ENCODE peak calls at places on chromosomes 6 and 20, in four cellular contexts. One of them, this sample, is unnamed. For H3K27me3, the result is how much of the 10 kb centered on the place peaks cover.

GRCh38 chr6:28981391-28981832 is 23.7 kb downstream of the ZNF311 start:
- DNase-seq in right lobe of liver: peak
- DNase-seq in SJSA1: no peak
- DNase-seq in uterus: peak
- DNase-seq in this sample: peak

GRCh38 chr20:10077081-10077471 is 42.3 kb downstream of the ANKEF1 start:
- DNase-seq in SJSA1: no peak
- DNase-seq in uterus: no peak
- DNase-seq in right lobe of liver: no peak
- DNase-seq in this sample: no peak

GRCh38 chr6:170096803-170097504 is 193.9 kb downstream of the DLL1 start:
- DNase-seq in SJSA1: no peak
- DNase-seq in right lobe of liver: peak
- DNase-seq in uterus: peak
- DNase-seq in this sample: no peak

GRCh38 chr6:82015043-82015442 is 232.5 kb downstream of the IBTK start:
- DNase-seq in uterus: no peak
- DNase-seq in SJSA1: peak
- DNase-seq in right lobe of liver: no peak
- DNase-seq in this sample: no peak

GRCh38 chr6:88368071-88368787 is 202.1 kb upstream of the CNR1 start:
- DNase-seq in SJSA1: peak
- DNase-seq in right lobe of liver: no peak
- DNase-seq in uterus: no peak
- DNase-seq in this sample: no peak

GRCh38 chr6:128124713-128125112 is 223.9 kb upstream of the THEMIS start:
- DNase-seq in uterus: no peak
- DNase-seq in right lobe of liver: peak
- DNase-seq in SJSA1: no peak
- DNase-seq in this sample: no peak

GRCh38 chr6:129671442-129672344 is 38.3 kb downstream of the ARHGAP18 start:
- DNase-seq in right lobe of liver: no peak
- DNase-seq in uterus: no peak
- DNase-seq in SJSA1: no peak
- DNase-seq in this sample: peak

GRCh38 chr20:62208805-62209755 is 11.0 kb downstream of the HRH3 start:
- DNase-seq in SJSA1: no peak
- DNase-seq in uterus: no peak
- DNase-seq in right lobe of liver: no peak
- DNase-seq in this sample: no peak

GRCh38 chr6:14454467-14454763 is 336.8 kb downstream of the CD83 start:
- DNase-seq in uterus: no peak
- DNase-seq in right lobe of liver: no peak
- DNase-seq in SJSA1: no peak
- DNase-seq in this sample: no peak

GRCh38 chr20:58069796-58070663 is 158.4 kb downstream of the ANKRD60 start:
- DNase-seq in uterus: no peak
- DNase-seq in right lobe of liver: no peak
- DNase-seq in SJSA1: no peak
- DNase-seq in this sample: peak

GRCh38 chr6:143556529-143556928 is 45.0 kb upstream of the FUCA2 start:
- DNase-seq in uterus: no peak
- DNase-seq in right lobe of liver: no peak
- DNase-seq in SJSA1: peak
- DNase-seq in this sample: no peak

GRCh38 chr6:36128073-36128472 is 2.2 kb upstream of the MAPK13 start:
- DNase-seq in right lobe of liver: no peak
- DNase-seq in uterus: no peak
- DNase-seq in SJSA1: no peak
- DNase-seq in this sample: no peak

GRCh38 chr6:240151-240550 is 52.1 kb upstream of the DUSP22 start:
- DNase-seq in right lobe of liver: no peak
- DNase-seq in SJSA1: no peak
- DNase-seq in uterus: no peak
- DNase-seq in this sample: no peak

DNA sequence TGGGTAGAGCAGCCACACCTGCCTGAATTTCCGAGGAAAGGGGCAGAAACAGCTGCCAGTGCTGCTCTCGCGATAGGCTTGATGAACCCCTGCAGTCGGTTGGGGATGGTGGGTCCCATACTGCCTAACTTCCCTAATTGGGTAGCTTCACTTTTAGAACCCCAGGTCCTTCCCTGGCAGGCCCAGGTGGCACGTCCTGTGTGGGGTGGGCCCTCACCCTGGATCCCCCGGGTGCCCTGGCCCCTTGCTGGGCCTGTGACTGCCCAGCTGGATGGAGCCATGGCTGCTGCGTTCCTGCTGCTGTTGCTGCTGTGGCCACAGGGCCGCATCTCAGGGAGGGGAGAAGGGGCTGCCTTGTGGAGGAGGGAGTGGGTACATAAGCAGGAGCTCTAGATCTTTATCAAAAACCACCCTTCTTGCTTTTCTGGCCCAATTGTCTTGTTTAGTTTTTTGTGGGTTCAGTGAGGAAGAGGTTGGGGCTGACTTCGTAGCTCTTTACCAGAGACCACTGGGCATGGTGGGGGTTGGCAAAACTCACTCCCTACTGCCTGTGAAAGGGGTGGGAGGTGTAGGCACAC is 19.2 kb downstream of the TREML4 start:
- DNase-seq in SJSA1: no peak
- DNase-seq in uterus: no peak
- DNase-seq in right lobe of liver: no peak
- DNase-seq in this sample: no peak
- H3K4me3 ChIP-seq in SJSA1: no peak
- H3K4me3 ChIP-seq in uterus: no peak
- H3K4me3 ChIP-seq in right lobe of liver: no peak
- H3K4me3 ChIP-seq in this sample: no peak

GRCh38 chr6:144929262-144929661 is 644.1 kb downstream of the UTRN start:
- DNase-seq in SJSA1: no peak
- DNase-seq in uterus: no peak
- DNase-seq in right lobe of liver: no peak
- DNase-seq in this sample: no peak

GRCh38 chr6:144935181-144935580 is 650.0 kb downstream of the UTRN start:
- DNase-seq in uterus: no peak
- DNase-seq in SJSA1: peak
- DNase-seq in right lobe of liver: no peak
- DNase-seq in this sample: no peak

GRCh38 chr6:144932621-144933020 is 647.5 kb downstream of the UTRN start:
- DNase-seq in SJSA1: no peak
- DNase-seq in uterus: no peak
- DNase-seq in right lobe of liver: no peak
- DNase-seq in this sample: no peak

GRCh38 chr6:144928847-144929246 is 643.7 kb downstream of the UTRN start:
- DNase-seq in uterus: no peak
- DNase-seq in right lobe of liver: no peak
- DNase-seq in SJSA1: no peak
- DNase-seq in this sample: no peak

GRCh38 chr6:144931172-144932035 is 646.3 kb downstream of the UTRN start:
- DNase-seq in SJSA1: peak
- DNase-seq in uterus: no peak
- DNase-seq in right lobe of liver: peak
- DNase-seq in this sample: no peak
- H3K27me3 ChIP-seq in SJSA1: under half
- H3K27me3 ChIP-seq in uterus: under half
- H3K27me3 ChIP-seq in right lobe of liver: under half
- H3K27me3 ChIP-seq in this sample: under half

GRCh38 chr6:135179920-135180457 is 1.1 kb upstream of the MYB start:
- DNase-seq in uterus: no peak
- DNase-seq in SJSA1: no peak
- DNase-seq in right lobe of liver: no peak
- DNase-seq in this sample: no peak
- H3K4me3 ChIP-seq in uterus: peak
- H3K4me3 ChIP-seq in SJSA1: no peak
- H3K4me3 ChIP-seq in right lobe of liver: peak
- H3K4me3 ChIP-seq in this sample: no peak

DNA sequence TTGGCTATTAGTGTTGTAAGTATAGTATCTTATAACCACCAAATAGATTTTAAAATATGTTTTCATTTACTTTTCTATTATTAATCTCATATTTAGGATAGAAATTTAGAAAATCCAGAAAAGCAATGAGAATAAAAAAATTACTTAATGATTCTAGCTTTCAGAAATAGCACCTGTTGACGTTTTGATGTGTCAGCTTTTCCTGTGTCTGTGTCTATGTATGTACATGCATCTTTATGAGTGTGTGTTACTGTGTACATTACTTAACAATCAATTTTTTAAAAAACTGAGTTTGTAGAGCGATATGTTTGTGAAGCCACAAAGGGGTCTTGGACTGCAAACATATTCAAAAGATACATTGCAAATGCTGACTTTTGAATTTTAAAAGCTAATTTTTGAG is 526.9 kb downstream of the BCKDHB start:
- DNase-seq in SJSA1: no peak
- DNase-seq in uterus: no peak
- DNase-seq in right lobe of liver: no peak
- DNase-seq in this sample: no peak
- H3K27me3 ChIP-seq in SJSA1: under half
- H3K27me3 ChIP-seq in uterus: under half
- H3K27me3 ChIP-seq in right lobe of liver: under half
- H3K27me3 ChIP-seq in this sample: under half